ENCODE peak calls at places on chromosomes 7 and 10, in ten cellular contexts. C, B, E, H, K, O, I, L, S and A are unnamed samples.

GRCh38 chr7:112510032-112510742 is 29.4 kb downstream of the LSMEM1 start:
- DNase-seq in B (no peak), E (no peak), H (no peak), K (no peak), C (no peak), L (peak; percentile 66), O (peak; percentile 79), S (no peak), I (peak; percentile 30), A (no peak)

GRCh38 chr7:90677742-90678439 is 81.8 kb downstream of the CDK14 start:
- DNase-seq in K (no peak), I (no peak), O (no peak), H (no peak), S (no peak), E (no peak), L (no peak), C (no peak), B (no peak), A (no peak)

GRCh38 chr7:149067869-149068268 is 22.6 kb downstream of the ZNF786 start:
- DNase-seq in C (no peak), L (peak; percentile 36), H (no peak), S (no peak), B (no peak), E (no peak), I (no peak), O (no peak), K (no peak), A (no peak)

GRCh38 chr7:132049462-132050304 is 493.3 kb upstream of the PODXL start:
- DNase-seq in H (peak; percentile 50), O (peak; percentile 44), I (no peak), C (peak; percentile 53), K (peak; percentile 59), E (no peak), S (peak; percentile 44), L (peak; percentile 45), B (peak; percentile 45), A (peak; percentile 75)

GRCh38 chr7:98323597-98324322 is 42.3 kb downstream of the BRI3 start:
- DNase-seq in I (no peak), H (no peak), L (no peak), B (no peak), O (peak; percentile 32), C (no peak), S (no peak), K (no peak), E (no peak), A (peak; percentile 91)

GRCh38 chr10:119209050-119209735 is 1.8 kb downstream of the GRK5 start:
- DNase-seq in S (peak; percentile 78), I (no peak), E (peak; percentile 59), K (peak; percentile 56), B (peak; percentile 62), L (peak; percentile 69), O (peak; percentile 78), C (peak; percentile 25), H (peak; percentile 69), A (peak; percentile 74)

GRCh38 chr7:2824678-2825461 is 19.2 kb downstream of the GNA12 start:
- DNase-seq in E (no peak), K (no peak), O (no peak), L (no peak), S (no peak), C (no peak), I (no peak), B (no peak), H (no peak), A (no peak)

GRCh38 chr7:50682079-50682478 is 100.6 kb downstream of the GRB10 start:
- DNase-seq in I (no peak), K (no peak), E (no peak), H (no peak), L (no peak), C (no peak), O (no peak), B (peak; percentile 31), S (no peak), A (no peak)

GRCh38 chr7:137880432-137880831 is 33.7 kb upstream of the DGKI start:
- DNase-seq in E (no peak), K (no peak), S (no peak), O (peak; percentile 96), B (no peak), H (no peak), L (peak; percentile 58), I (no peak), C (no peak), A (no peak)

GRCh38 chr7:132353902-132354301 is 222.4 kb downstream of the PLXNA4 start:
- DNase-seq in K (no peak), S (no peak), H (no peak), C (no peak), I (no peak), L (no peak), B (no peak), E (no peak), O (no peak), A (no peak)

GRCh38 chr10:88833156-88833555 is 18.5 kb downstream of the ANKRD22 start:
- DNase-seq in L (no peak), S (no peak), E (no peak), K (no peak), B (no peak), O (no peak), C (no peak), I (no peak), H (no peak), A (no peak)

GRCh38 chr10:4650572-4650971 is 175.4 kb upstream of the AKR1E2 start:
- DNase-seq in L (no peak), I (no peak), O (peak; percentile 56), K (no peak), H (no peak), S (peak; percentile 22), E (no peak), C (no peak), B (no peak), A (no peak)
- H3K4me3 ChIP-seq in L (no peak overlapping the region), I (no peak overlapping the region), O (no peak overlapping the region), K (no peak overlapping the region), H (no peak overlapping the region), S (no peak overlapping the region), E (no peak overlapping the region), C (no peak overlapping the region), B (no peak overlapping the region), A (no peak overlapping the region)

DNA sequence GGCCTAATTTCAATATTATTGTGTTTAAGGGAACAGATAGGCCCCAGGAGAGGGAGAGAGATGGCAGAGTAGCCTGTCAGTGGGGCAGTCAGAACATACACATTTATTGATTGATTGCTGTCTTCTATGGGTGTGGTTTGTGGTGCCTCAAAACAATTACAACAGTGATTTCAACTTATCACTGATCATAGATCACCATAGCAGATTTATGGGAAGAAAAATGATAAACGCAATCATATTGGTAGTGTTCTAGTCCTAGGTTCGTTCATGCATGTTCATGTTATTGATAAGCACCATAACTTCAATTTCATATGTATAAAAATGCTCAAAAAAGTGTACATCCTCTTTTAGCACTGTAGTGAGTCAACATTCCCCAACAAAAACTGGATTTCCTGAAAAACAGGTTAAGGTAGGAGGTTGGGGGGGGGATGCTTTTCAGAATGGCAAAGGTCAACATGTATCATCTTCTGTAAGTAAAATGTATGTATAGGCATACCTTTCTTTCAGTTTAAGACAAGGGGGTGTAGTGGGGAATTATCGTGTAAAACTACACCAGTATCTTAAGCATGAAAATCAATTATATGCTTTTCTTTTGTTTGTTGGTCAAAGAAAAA is 1.0 kb upstream of the TNKS2 start:
- DNase-seq in C (no peak), S (peak; percentile 14), L (peak; percentile 7), O (no peak), B (no peak), K (no peak), H (no peak), E (no peak), I (no peak), A (peak; percentile 1)
- H3K4me3 ChIP-seq in C (no peak overlapping the region), S (peak overlapping the region; percentile 30), L (peak overlapping the region; percentile 93), O (no peak overlapping the region), B (peak overlapping the region; percentile 57), K (peak overlapping the region; percentile 33), H (peak overlapping the region; percentile 91), E (peak overlapping the region; percentile 91), I (peak overlapping the region; percentile 90), A (peak overlapping the region; percentile 77)

DNA sequence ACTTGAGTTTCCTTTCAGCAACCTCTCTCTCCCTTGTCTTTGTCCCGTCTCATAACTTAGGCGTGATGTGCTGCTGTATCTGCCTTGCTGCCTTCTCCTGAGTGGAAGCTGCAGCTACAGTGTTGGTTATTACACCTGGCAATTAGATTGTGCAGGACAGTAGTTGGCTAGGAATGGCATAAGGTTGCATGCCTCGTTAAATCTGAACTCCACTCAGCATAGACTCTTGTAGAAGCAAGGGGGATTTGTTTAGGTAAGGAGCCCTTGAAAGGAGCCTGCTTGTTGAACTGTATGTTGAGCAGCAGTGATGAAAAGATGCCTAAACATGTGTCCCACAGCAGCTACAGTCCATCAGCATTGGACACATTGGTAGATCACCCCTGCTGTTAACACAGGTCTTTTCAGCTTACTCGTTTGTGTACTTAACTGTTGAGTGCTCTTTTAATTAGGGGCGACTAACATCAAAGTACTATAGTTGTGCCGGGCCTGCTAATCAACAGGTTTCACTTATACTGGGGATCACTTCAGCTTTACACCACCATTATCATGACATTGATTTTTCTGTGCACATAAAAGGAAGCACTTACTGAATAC is 225.0 kb downstream of the AUTS2 start:
- DNase-seq in C (no peak), E (no peak), H (no peak), B (no peak), S (no peak), I (no peak), K (no peak), O (no peak), L (no peak), A (peak; percentile 49)
- H3K4me3 ChIP-seq in C (no peak overlapping the region), E (no peak overlapping the region), H (no peak overlapping the region), B (no peak overlapping the region), S (no peak overlapping the region), I (no peak overlapping the region), K (no peak overlapping the region), O (no peak overlapping the region), L (no peak overlapping the region), A (no peak overlapping the region)

DNA sequence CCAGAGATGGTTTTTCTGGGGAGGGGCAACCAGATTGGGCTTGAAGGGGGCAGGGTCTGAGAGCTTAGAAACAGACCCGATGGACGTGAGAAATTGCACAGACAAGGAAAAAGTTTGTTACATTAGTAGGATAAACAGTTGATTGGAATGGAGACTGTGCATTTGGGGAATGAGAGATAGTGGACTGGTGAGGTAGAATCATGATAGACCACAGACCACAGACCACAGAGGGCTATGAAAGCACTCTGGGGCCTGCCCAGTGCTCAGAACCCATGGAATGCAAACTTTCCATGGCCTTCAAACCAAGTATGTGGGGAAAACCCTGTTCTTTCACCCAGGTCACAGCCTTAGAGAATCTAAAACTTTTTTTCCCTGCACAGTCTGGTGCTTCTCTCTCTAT is 210.0 kb downstream of the ZNF365 start:
- DNase-seq in E (no peak), L (peak; percentile 28), I (peak; percentile 90), B (no peak), C (no peak), O (peak; percentile 92), H (no peak), S (no peak), K (no peak), A (peak; percentile 57)
- H3K4me3 ChIP-seq in E (no peak overlapping the region), L (no peak overlapping the region), I (no peak overlapping the region), B (no peak overlapping the region), C (no peak overlapping the region), O (no peak overlapping the region), H (no peak overlapping the region), S (no peak overlapping the region), K (no peak overlapping the region), A (no peak overlapping the region)